ENCODE peak calls at places on chromosomes 4 and X, in four cellular contexts. D is effector CD4-positive, alpha-beta T cell; X is adrenal gland; Z is fibroblast of mammary gland. B is an unnamed sample.

GRCh38 chrX:15373986-15374385 is 10.2 kb downstream of the VEGFD start:
- DNase-seq in D (no peak), X (no peak), Z (peak; percentile 48), B (no peak)

GRCh38 chr4:122090989-122091388 is 61.1 kb upstream of the BLTP1 start:
- DNase-seq in D (no peak), X (no peak), Z (no peak), B (no peak)

GRCh38 chrX:50125480-50125879 is 75.3 kb downstream of the AKAP4 start:
- DNase-seq in D (no peak), X (no peak), Z (no peak), B (no peak)

GRCh38 chr4:155568641-155569040 is 98.0 kb upstream of the GUCY1A1 start:
- DNase-seq in D (no peak), X (no peak), Z (no peak), B (no peak)

GRCh38 chr4:101400096-101400495 is 52.8 kb upstream of the PPP3CA start:
- DNase-seq in D (no peak), X (no peak), Z (peak; percentile 69), B (peak; percentile 44)

GRCh38 chr4:3781193-3781886 is 15.2 kb downstream of the ADRA2C start:
- DNase-seq in D (no peak), X (no peak), Z (peak; percentile 11), B (no peak)

GRCh38 chrX:18833071-18833731 is 125.8 kb downstream of the PPEF1 start:
- DNase-seq in D (no peak), X (peak; percentile 86), Z (peak; percentile 68), B (peak; percentile 4)

GRCh38 chr4:16083217-16084191 is at the start of gene PROM1:
- DNase-seq in D (no peak), X (no peak), Z (no peak), B (no peak)

GRCh38 chrX:31099536-31100090 is 27.8 kb upstream of the FTHL17 start:
- DNase-seq in D (no peak), X (no peak), Z (no peak), B (no peak)

GRCh38 chr4:145887241-145887964 is 51.2 kb downstream of the ZNF827 start:
- DNase-seq in D (no peak), X (peak; percentile 29), Z (peak; percentile 83), B (peak; percentile 78)

GRCh38 chrX:40479777-40480318 is 100.9 kb upstream of the ATP6AP2 start:
- DNase-seq in D (no peak), X (no peak), Z (peak; percentile 6), B (no peak)

GRCh38 chr4:95985791-95986190 is 145.9 kb downstream of the PDHA2 start:
- DNase-seq in D (no peak), X (no peak), Z (peak; percentile 2), B (no peak)

GRCh38 chrX:38701073-38701472 is 100.2 kb upstream of the MID1IP1 start:
- DNase-seq in D (no peak), X (no peak), Z (no peak), B (no peak)

GRCh38 chr4:124060261-124060918 is 652.1 kb downstream of the ANKRD50 start:
- DNase-seq in D (no peak), X (peak; percentile 37), Z (peak; percentile 89), B (peak; percentile 51)

GRCh38 chr4:105887508-105887907 is 7.8 kb upstream of the NPNT start:
- DNase-seq in D (no peak), X (no peak), Z (no peak), B (no peak)

GRCh38 chr4:174607792-174608191 is 85.5 kb upstream of the HPGD start:
- DNase-seq in D (no peak), X (no peak), Z (no peak), B (no peak)

GRCh38 chr4:43047044-43047443 is 154.5 kb downstream of the GRXCR1 start:
- DNase-seq in D (no peak), X (no peak), Z (no peak), B (no peak)

GRCh38 chr4:125243835-125244397 is 70.8 kb upstream of the FAT4 start:
- DNase-seq in D (no peak), X (no peak), Z (no peak), B (peak; percentile 27)

GRCh38 chr4:6773616-6774540 is 8.6 kb upstream of the KIAA0232 start:
- DNase-seq in D (no peak), X (peak; percentile 64), Z (no peak), B (no peak)

GRCh38 chrX:107684956-107685385 is 56.7 kb downstream of the PRPS1 start:
- DNase-seq in D (no peak), X (peak; percentile 76), Z (peak; percentile 87), B (peak; percentile 27)

GRCh38 chr4:136557396-136557795 is 974.9 kb downstream of the PCDH18 start:
- DNase-seq in D (no peak), X (no peak), Z (no peak), B (no peak)

B was measured in EH.